ENCODE peak calls at places on chromosomes 11 and 22, in four cellular contexts. C, D, X and G are unnamed samples.

GRCh38 chr22:19478466-19479357 is at the start of gene UFD1:
- DNase-seq in X (no peak), D (peak), C (peak), G (no peak)

GRCh38 chr22:19374410-19374809 is 57.1 kb downstream of the HIRA start:
- DNase-seq in C (no peak), X (no peak), D (no peak), G (no peak)

GRCh38 chr11:88157401-88157800 is 17.8 kb downstream of the RAB38 start:
- DNase-seq in D (no peak), C (no peak), X (no peak), G (no peak)

GRCh38 chr22:27270818-27271510 is 530.6 kb downstream of the MN1 start:
- DNase-seq in D (no peak), C (no peak), X (no peak), G (no peak)

GRCh38 chr11:23405350-23405937 is 545.2 kb upstream of the CCDC179 start:
- DNase-seq in D (no peak), X (no peak), C (no peak), G (no peak)

GRCh38 chr11:107928767-107929507 is 689 bp downstream of the RAB39A start:
- DNase-seq in X (no peak), D (no peak), C (no peak), G (no peak)

GRCh38 chr22:36027960-36028645 is 521 bp downstream of the RBFOX2 start:
- DNase-seq in X (no peak), C (no peak), D (no peak), G (peak)

GRCh38 chr11:132450631-132451030 is 1080.2 kb downstream of the NTM start:
- DNase-seq in D (no peak), C (no peak), X (no peak), G (no peak)

GRCh38 chr11:120536797-120537169 is 25.2 kb downstream of the GRIK4 start:
- DNase-seq in X (no peak), C (no peak), D (no peak), G (no peak)

GRCh38 chr11:69359735-69360470 is 65.9 kb downstream of the MYEOV start:
- DNase-seq in X (no peak), C (no peak), D (peak), G (no peak)

GRCh38 chr11:19060629-19061028 is at the start of gene MRGPRX2:
- DNase-seq in X (no peak), D (no peak), C (no peak), G (peak)

GRCh38 chr22:47918276-47918928 is 1156.0 kb downstream of the TBC1D22A start:
- DNase-seq in C (no peak), D (no peak), X (peak), G (no peak)

GRCh38 chr11:16809901-16810668 is 71.6 kb downstream of the C11orf58 start:
- DNase-seq in D (peak), X (no peak), C (no peak), G (peak)

GRCh38 chr11:2577071-2578005 is 122.5 kb downstream of the KCNQ1OT1 start:
- DNase-seq in C (no peak), D (no peak), X (no peak), G (no peak)

GRCh38 chr11:23540101-23540561 is 679.9 kb upstream of the CCDC179 start:
- DNase-seq in D (peak), C (peak), X (peak), G (peak)

GRCh38 chr11:104078995-104079394 is 42.6 kb downstream of the DDI1 start:
- DNase-seq in C (no peak), D (no peak), X (no peak), G (no peak)

GRCh38 chr11:12950681-12951080 is 58.4 kb upstream of the RASSF10 start:
- DNase-seq in X (no peak), D (peak), C (no peak), G (no peak)

GRCh38 chr11:111688028-111688427 is 78.2 kb downstream of the PPP2R1B start:
- DNase-seq in C (no peak), X (no peak), D (no peak), G (no peak)

GRCh38 chr22:31287818-31288495 is 4.3 kb downstream of the PIK3IP1 start:
- DNase-seq in X (no peak), D (no peak), C (no peak), G (no peak)

GRCh38 chr11:27423125-27423524 is 49.5 kb downstream of the LGR4 start:
- DNase-seq in C (no peak), D (peak), X (no peak), G (no peak)

GRCh38 chr11:117868815-117869642 is 7.4 kb downstream of the FXYD6 start:
- DNase-seq in C (no peak), D (no peak), X (no peak), G (no peak)
- TF ChIP-seq FOS in C (no peak), D (no peak), X (no peak), G (no peak)

GRCh38 chr11:43944761-43945311 is 2.4 kb downstream of the C11orf96 start:
- DNase-seq in X (no peak), C (peak), D (peak), G (peak)
- TF ChIP-seq FOS in X (no peak), C (no peak), D (no peak), G (no peak)

GRCh38 chr11:109034341-109034696 is 369.4 kb downstream of the DDX10 start:
- DNase-seq in X (no peak), C (no peak), D (peak), G (peak)
- TF ChIP-seq FOS in X (no peak), C (no peak), D (no peak), G (peak)

GRCh38 chr22:23395476-23396361 is 184.4 kb downstream of the IGLL1 start:
- DNase-seq in X (no peak), C (no peak), D (no peak), G (no peak)
- TF ChIP-seq FOS in X (no peak), C (no peak), D (no peak), G (no peak)

GRCh38 chr11:106691807-106692365 is 326.4 kb downstream of the GUCY1A2 start:
- DNase-seq in C (no peak), X (no peak), D (peak), G (no peak)
- TF ChIP-seq FOS in C (no peak), X (no peak), D (peak), G (no peak)

DNA sequence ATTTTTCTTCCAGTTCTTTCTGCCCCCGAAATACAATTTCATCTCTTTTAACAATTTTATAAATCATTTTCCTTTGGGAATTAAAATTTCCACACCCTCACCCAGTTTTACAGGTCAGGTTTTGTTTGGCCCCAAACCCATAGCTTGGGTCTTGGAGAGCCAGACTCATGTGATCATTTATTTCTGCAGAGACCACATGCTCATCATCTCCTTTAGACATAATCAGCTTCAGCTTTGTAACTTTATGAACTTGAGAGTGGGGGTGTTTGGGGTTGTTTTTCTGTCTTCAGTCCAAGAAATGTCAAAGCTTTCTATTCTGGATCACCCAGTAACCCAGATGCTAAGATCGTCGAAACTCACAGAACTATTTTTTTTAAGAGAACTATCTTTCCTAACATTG is 70.9 kb downstream of the DBX1 start:
- DNase-seq in X (no peak), C (no peak), D (no peak), G (no peak)
- TF ChIP-seq FOS in X (no peak), C (no peak), D (no peak), G (no peak)

DNA sequence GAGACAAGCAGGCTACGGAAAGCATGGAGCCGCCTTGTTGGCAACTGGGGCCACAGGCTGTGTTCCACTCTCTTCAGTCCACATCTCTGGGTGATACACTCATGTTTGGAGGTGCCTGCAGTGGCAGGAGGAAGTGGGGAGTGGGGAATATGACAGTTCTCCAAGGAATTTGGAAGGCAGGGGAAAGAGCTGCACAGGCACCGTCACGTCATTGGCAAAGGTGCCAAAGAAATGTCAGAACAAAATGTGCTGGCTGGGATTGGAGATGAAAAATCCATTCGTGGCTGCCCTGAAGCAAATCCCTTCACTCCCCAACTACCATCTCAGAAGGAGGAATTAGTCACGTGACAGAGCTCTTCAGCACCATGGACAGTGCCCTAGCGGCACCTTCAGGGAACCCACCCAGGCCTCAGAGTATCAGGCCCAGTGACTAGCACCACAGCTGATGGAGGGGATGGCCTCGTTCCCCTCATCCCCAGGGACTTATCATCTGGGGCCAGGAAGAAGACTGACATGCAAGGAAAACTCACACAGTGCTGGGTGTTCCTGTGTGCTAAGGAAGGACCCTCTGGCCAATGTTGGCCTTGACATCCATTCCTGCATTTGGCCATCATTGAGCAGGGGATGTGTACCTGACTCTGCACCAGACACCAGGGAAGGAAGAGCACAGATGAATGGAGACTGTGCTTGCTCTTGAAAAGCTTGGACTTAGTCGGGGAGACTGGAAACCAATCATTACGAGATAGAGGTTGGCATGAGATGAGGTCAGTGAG is 48.5 kb upstream of the PRDM11 start:
- DNase-seq in X (no peak), C (peak), D (peak), G (peak)
- TF ChIP-seq FOS in X (no peak), C (no peak), D (no peak), G (no peak)

GRCh38 chr11:70536051-70536877 is 137.9 kb downstream of the CTTN start:
- DNase-seq in D (no peak), C (no peak), X (no peak), G (no peak)
- TF ChIP-seq FOS in D (no peak), C (no peak), X (no peak), G (no peak)

DNA sequence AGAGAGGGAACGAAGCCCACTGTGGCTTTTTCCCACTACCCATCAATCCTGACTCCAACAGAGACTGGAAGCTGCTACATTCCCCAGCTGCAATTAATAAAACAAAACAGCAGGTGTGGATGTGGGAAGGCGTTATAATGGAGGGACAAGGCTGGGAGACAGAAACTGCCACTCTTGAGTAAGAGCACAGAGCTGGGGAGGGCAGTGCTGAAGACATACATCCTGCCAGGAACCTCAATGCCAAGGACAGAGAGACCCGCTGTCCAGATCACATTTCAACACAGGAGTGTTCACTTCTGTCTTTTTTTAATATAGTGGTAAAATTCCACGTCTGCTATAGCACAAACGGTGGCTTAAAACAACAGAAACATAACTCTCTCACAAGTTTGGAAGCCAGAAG is 94.5 kb downstream of the LARGE1 start:
- DNase-seq in C (no peak), D (no peak), X (no peak), G (no peak)
- TF ChIP-seq FOS in C (no peak), D (no peak), X (no peak), G (no peak)